ENCODE peak calls at places on chromosomes 2 and 18, in five cellular contexts. P is fibroblast of the conjunctiva, L is T1000, D is AG10803, Z is T-helper 17 cell. H is an unnamed sample.

GRCh38 chr2:85999131-85999831 is 106.4 kb downstream of the POLR1A start:
- DNase-seq in P (no peak), L (no peak), D (peak), Z (no peak), H (no peak)

GRCh38 chr2:197828464-197829135 is 24.2 kb downstream of the PLCL1 start:
- DNase-seq in P (peak), L (no peak), D (peak), Z (no peak), H (no peak)

GRCh38 chr2:8684885-8685696 is 3.2 kb downstream of the ID2 start:
- DNase-seq in P (no peak), L (peak), D (peak), Z (peak), H (peak)

GRCh38 chr18:60452424-60452823 is 79.8 kb upstream of the MC4R start:
- DNase-seq in P (no peak), L (no peak), D (peak), Z (no peak), H (no peak)

GRCh38 chr2:179201884-179202283 is 62.7 kb downstream of the SESTD1 start:
- DNase-seq in P (peak), L (no peak), D (no peak), Z (no peak), H (no peak)

GRCh38 chr18:12008181-12008767 is 27.0 kb downstream of the IMPA2 start:
- DNase-seq in P (no peak), L (no peak), D (no peak), Z (no peak), H (no peak)

GRCh38 chr2:39999864-40000263 is 220.8 kb upstream of the THUMPD2 start:
- DNase-seq in P (no peak), L (no peak), D (no peak), Z (no peak), H (no peak)

GRCh38 chr2:31365348-31365747 is 49.2 kb downstream of the XDH start:
- DNase-seq in P (no peak), L (no peak), D (no peak), Z (no peak), H (no peak)

GRCh38 chr2:86807462-86808275 is 17.0 kb upstream of the CD8A start:
- DNase-seq in P (no peak), L (no peak), D (no peak), Z (no peak), H (peak)

GRCh38 chr2:205869439-205869838 is 187.1 kb downstream of the NRP2 start:
- DNase-seq in P (no peak), L (no peak), D (no peak), Z (no peak), H (no peak)

GRCh38 chr18:48455555-48456478 is 46.6 kb upstream of the ZBTB7C start:
- DNase-seq in P (no peak), L (peak), D (peak), Z (peak), H (no peak)

GRCh38 chr2:29293830-29294438 is 178.7 kb downstream of the CLIP4 start:
- DNase-seq in P (no peak), L (peak), D (peak), Z (no peak), H (no peak)

GRCh38 chr2:78029392-78029995 is 507.3 kb upstream of the LRRTM4 start:
- DNase-seq in P (no peak), L (no peak), D (no peak), Z (no peak), H (no peak)

GRCh38 chr18:55111271-55111670 is 152.0 kb upstream of the CCDC68 start:
- DNase-seq in P (no peak), L (no peak), D (no peak), Z (no peak), H (no peak)

GRCh38 chr2:3257842-3258241 is 119.8 kb downstream of the EIPR1 start:
- DNase-seq in P (no peak), L (no peak), D (no peak), Z (no peak), H (no peak)